ENCODE peak calls at places on chromosome 22, in five cellular contexts. P is C1 segment of cervical spinal cord, W is HTR-8/SVneo, F is RWPE2, X is astrocyte of the hippocampus. Q is an unnamed sample.
A peak's percentile ranks its signal among the peaks of the same experiment; 100 is the strongest.

GRCh38 chr22:27149886-27150529 is 492.6 kb downstream of the MIAT start:
- DNase-seq in X (no peak), P (no peak), W (no peak), F (no peak), Q (peak; percentile 47)

GRCh38 chr22:45308624-45309421 is 911 bp upstream of the FAM118A start:
- DNase-seq in F (no peak), P (no peak), X (no peak), W (no peak), Q (no peak)

GRCh38 chr22:28911777-28912669 is 28.7 kb downstream of the ZNRF3 start:
- DNase-seq in X (peak; percentile 55), W (no peak), F (no peak), P (no peak), Q (peak; percentile 33)

GRCh38 chr22:44913198-44913983 is 96.4 kb downstream of the PHF21B start:
- DNase-seq in W (no peak), P (no peak), F (no peak), X (no peak), Q (no peak)

GRCh38 chr22:50206599-50206998 is 5.8 kb downstream of the SELENOO start:
- DNase-seq in P (peak; percentile 48), X (no peak), W (no peak), F (no peak), Q (peak; percentile 60)

GRCh38 chr22:35538801-35539321 is 1.8 kb upstream of the RASD2 start:
- DNase-seq in W (no peak), X (peak; percentile 48), P (no peak), F (no peak), Q (peak; percentile 34)

GRCh38 chr22:22851969-22852368 is 35.6 kb upstream of the IGLL5 start:
- DNase-seq in P (no peak), X (no peak), F (no peak), W (no peak), Q (no peak)

GRCh38 chr22:31022516-31022915 is 53.5 kb downstream of the TUG1 start:
- DNase-seq in X (no peak), F (peak; percentile 4), W (no peak), P (no peak), Q (no peak)

GRCh38 chr22:24768537-24769374 is 5.8 kb downstream of the PIWIL3 start:
- DNase-seq in X (peak; percentile 62), F (no peak), P (peak; percentile 8), W (peak; percentile 50), Q (peak; percentile 61)

GRCh38 chr22:19058713-19059451 is 63.3 kb downstream of the DGCR2 start:
- DNase-seq in F (no peak), W (no peak), P (no peak), X (no peak), Q (no peak)

GRCh38 chr22:37518509-37519267 is 527 bp downstream of the CARD10 start:
- DNase-seq in X (peak; percentile 53), W (no peak), F (peak; percentile 57), P (no peak), Q (no peak)

GRCh38 chr22:29457730-29458129 is 19.3 kb downstream of the RFPL1 start:
- DNase-seq in X (peak; percentile 49), P (no peak), W (peak; percentile 66), F (no peak), Q (peak; percentile 49)

GRCh38 chr22:45246060-45246985 is 5.6 kb upstream of the KIAA0930 start:
- DNase-seq in W (peak; percentile 84), X (peak; percentile 93), P (no peak), F (peak; percentile 86), Q (peak; percentile 19)